ENCODE peak calls at places on chromosomes 13 and 19, in four cellular contexts. G is GM23338, P is mesendoderm, U is fibroblast of lung. F is an unnamed sample.
A peak's percentile ranks its signal among the peaks of the same experiment; 100 is the strongest.

GRCh38 chr19:7203317-7203716 is 90.9 kb downstream of the INSR start:
- DNase-seq in G (no peak), P (no peak), U (no peak), F (no peak)

GRCh38 chr13:65638572-65639168 is 1591.5 kb downstream of the PCDH9 start:
- DNase-seq in U (peak; percentile 52), G (peak; percentile 72), P (peak; percentile 60), F (peak; percentile 63)

GRCh38 chr19:2461751-2462634 is 5.2 kb upstream of the LMNB2 start:
- DNase-seq in P (peak; percentile 80), U (peak; percentile 66), G (peak; percentile 80), F (no peak)

GRCh38 chr13:46016216-46016615 is 36.3 kb downstream of the ZC3H13 start:
- DNase-seq in P (no peak), G (no peak), U (no peak), F (no peak)

GRCh38 chr13:33110713-33111413 is 94.6 kb downstream of the KL start:
- DNase-seq in G (no peak), P (no peak), U (peak; percentile 75), F (no peak)

GRCh38 chr13:39602277-39602613 is 748 bp downstream of the LHFPL6 start:
- DNase-seq in P (no peak), U (no peak), G (no peak), F (no peak)

GRCh38 chr19:49749055-49749716 is 13.9 kb downstream of the TSKS start:
- DNase-seq in P (peak; percentile 55), U (no peak), G (peak; percentile 71), F (peak; percentile 29)

GRCh38 chr13:25819856-25820530 is 231.8 kb downstream of the SHISA2 start:
- DNase-seq in P (peak; percentile 52), G (peak; percentile 8), U (peak; percentile 40), F (no peak)

GRCh38 chr19:4910594-4911273 is 1.4 kb downstream of the UHRF1 start:
- DNase-seq in P (peak; percentile 22), G (no peak), U (peak; percentile 87), F (peak; percentile 45)

GRCh38 chr13:27037171-27037570 is 134.4 kb downstream of the USP12 start:
- DNase-seq in G (no peak), P (no peak), U (no peak), F (no peak)

GRCh38 chr13:27037571-27037970 is 134.0 kb downstream of the USP12 start:
- DNase-seq in U (no peak), P (no peak), G (no peak), F (no peak)

GRCh38 chr13:27036236-27036981 is 135.2 kb downstream of the USP12 start:
- DNase-seq in U (no peak), G (no peak), P (peak; percentile 31), F (no peak)

GRCh38 chr13:27039171-27039701 is 132.4 kb downstream of the USP12 start:
- DNase-seq in P (no peak), U (no peak), G (no peak), F (no peak)

GRCh38 chr13:27038323-27038722 is 133.3 kb downstream of the USP12 start:
- DNase-seq in P (no peak), G (no peak), U (peak; percentile 93), F (no peak)
- H3K4me1 ChIP-seq in P (no peaks in the 10 kb centered on the region), G (peaks cover 27% of the 10 kb centered on the region), U (peaks cover 17% of the 10 kb centered on the region), F (peaks cover 31% of the 10 kb centered on the region)

DNA sequence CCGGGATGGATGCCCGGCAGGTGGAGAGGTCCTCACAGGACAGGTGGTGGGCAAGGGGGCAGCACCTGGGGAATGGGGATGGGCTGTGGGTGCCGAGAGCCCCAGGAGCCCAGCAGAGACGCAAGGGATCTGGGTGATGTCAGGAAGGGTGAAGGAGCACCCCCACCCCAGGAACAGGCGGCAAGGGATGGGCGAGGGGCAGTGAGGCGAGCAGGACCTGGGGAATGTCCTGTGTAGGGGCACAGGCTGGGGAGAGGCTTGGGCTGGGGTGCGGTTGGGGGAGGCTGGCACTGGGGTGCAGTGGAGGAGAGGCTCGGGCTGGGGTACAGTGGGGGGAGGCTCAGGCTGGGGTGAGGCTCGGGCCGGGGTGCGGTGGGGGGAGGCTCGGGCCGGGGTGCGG is 33.1 kb downstream of the GPX4 start:
- DNase-seq in P (no peak), U (no peak), G (no peak), F (no peak)
- H3K27ac ChIP-seq in P (no peak overlapping the region), U (no peak overlapping the region), G (peak overlapping the region; percentile 55), F (no peak overlapping the region)

GRCh38 chr19:38692458-38693379 is 45.3 kb downstream of the ACTN4 start:
- DNase-seq in G (peak; percentile 67), U (peak; percentile 41), P (no peak), F (no peak)

GRCh38 chr19:38690146-38690545 is 42.7 kb downstream of the ACTN4 start:
- DNase-seq in U (no peak), G (no peak), P (no peak), F (no peak)

GRCh38 chr19:38690832-38691231 is 43.4 kb downstream of the ACTN4 start:
- DNase-seq in P (no peak), G (no peak), U (peak; percentile 38), F (no peak)

GRCh38 chr19:38693380-38694223 is 46.2 kb downstream of the ACTN4 start:
- DNase-seq in U (peak; percentile 93), G (peak; percentile 85), P (peak; percentile 94), F (peak; percentile 94)

GRCh38 chr19:38691938-38692457 is 44.5 kb downstream of the ACTN4 start:
- DNase-seq in P (no peak), U (peak; percentile 98), G (no peak), F (no peak)
- H3K4me1 ChIP-seq in P (peaks cover 4% of the 10 kb centered on the region), U (peaks cover 26% of the 10 kb centered on the region), G (peaks cover 55% of the 10 kb centered on the region), F (peaks cover 34% of the 10 kb centered on the region)

GRCh38 chr19:29098091-29098490 is 114.9 kb downstream of the UQCRFS1 start:
- DNase-seq in P (no peak), U (no peak), G (no peak), F (no peak)
- H3K27ac ChIP-seq in P (no peak overlapping the region), U (no peak overlapping the region), G (no peak overlapping the region), F (no peak overlapping the region)

DNA sequence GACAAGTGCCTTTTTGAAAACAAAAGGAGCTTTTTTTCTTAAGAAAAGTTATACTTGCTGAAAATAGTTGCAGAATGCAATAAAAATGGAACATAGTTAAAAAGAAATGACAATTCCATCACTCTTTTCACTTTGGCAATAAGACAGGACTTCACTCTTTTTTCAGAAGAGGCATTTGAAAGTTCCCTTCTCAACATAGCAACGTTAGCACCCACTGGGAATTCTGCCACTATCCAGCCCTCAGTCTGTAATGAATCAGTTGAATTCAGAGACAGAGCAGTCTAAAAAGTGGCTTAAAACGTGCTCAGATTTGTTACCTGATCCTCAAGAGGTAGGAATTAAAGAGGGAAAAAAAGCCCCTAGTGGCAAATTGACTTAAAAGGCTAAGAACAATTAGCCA is 10.2 kb downstream of the RGCC start:
- DNase-seq in U (no peak), G (peak; percentile 22), P (no peak), F (no peak)
- H3K4me1 ChIP-seq in U (peaks cover 14% of the 10 kb centered on the region), G (no peaks in the 10 kb centered on the region), P (no peaks in the 10 kb centered on the region), F (no peaks in the 10 kb centered on the region)

GRCh38 chr19:34363930-34364329 is 1.1 kb upstream of the GPI start:
- DNase-seq in U (no peak), P (no peak), G (no peak), F (no peak)
- H3K27ac ChIP-seq in U (no peak overlapping the region), P (no peak overlapping the region), G (no peak overlapping the region), F (no peak overlapping the region)

DNA sequence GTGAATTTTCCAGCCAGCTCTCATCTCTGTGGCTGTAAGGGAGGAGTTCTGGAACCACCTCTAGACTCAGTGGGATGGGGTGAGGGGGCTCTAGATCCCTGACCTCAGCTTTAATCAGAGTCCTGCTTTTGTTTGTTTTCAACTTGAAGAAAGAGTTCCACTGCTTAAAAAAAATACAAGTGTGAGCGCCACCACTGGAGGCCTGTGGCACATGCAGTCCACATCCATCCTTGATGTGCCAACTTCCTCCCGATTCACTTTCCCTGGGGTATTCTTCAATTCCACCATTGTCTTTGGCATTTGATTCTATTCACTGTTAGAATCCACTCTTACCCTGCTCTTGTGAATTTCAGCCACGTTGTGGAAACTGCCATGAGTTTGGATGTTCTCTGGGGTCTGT is 62.4 kb upstream of the GJB6 start:
- DNase-seq in G (peak; percentile 73), U (no peak), P (peak; percentile 48), F (no peak)
- H3K4me1 ChIP-seq in G (no peaks in the 10 kb centered on the region), U (no peaks in the 10 kb centered on the region), P (peaks cover 7% of the 10 kb centered on the region), F (no peaks in the 10 kb centered on the region)

GRCh38 chr19:12891553-12892021 is 627 bp downstream of the GCDH start:
- DNase-seq in G (peak; percentile 50), U (no peak), P (peak; percentile 21), F (peak; percentile 50)
- H3K27ac ChIP-seq in G (no peak overlapping the region), U (peak overlapping the region; percentile 61), P (no peak overlapping the region), F (peak overlapping the region; percentile 49)

GRCh38 chr19:10086032-10086903 is at the start of gene SHFL:
- DNase-seq in U (peak; percentile 43), G (peak; percentile 91), P (no peak), F (no peak)
- H3K4me1 ChIP-seq in U (no peaks in the 10 kb centered on the region), G (no peaks in the 10 kb centered on the region), P (no peaks in the 10 kb centered on the region), F (no peaks in the 10 kb centered on the region)